ENCODE peak calls at places on chromosomes 13 and 19, in ten cellular contexts. One of them, this sample, is unnamed.

GRCh38 chr19:55146648-55147218 is 2.3 kb downstream of the TNNT1 start:
- DNase-seq in astrocyte of the cerebellum: no peak
- DNase-seq in stimulated activated CD4-positive, alpha-beta T cell treated with anti-CD3 and anti-CD28 coated beads, Interleukin-12 subunit alpha, Interleukin-12 subunit beta, amount 100 ng/mL, for 48 hours: no peak
- DNase-seq in fibroblast of villous mesenchyme: no peak
- DNase-seq in activated CD8-positive, alpha-beta memory T cell treated with anti-CD3 and anti-CD28 coated beads for 1 hour: no peak
- DNase-seq in GM04504: no peak
- DNase-seq in tibial nerve: no peak
- DNase-seq in NCI-H1105 treated with DMSO at 0.1 percent for 48 hours: peak
- DNase-seq in SW480: peak
- DNase-seq in GM12865: no peak
- DNase-seq in this sample: peak

GRCh38 chr19:17076539-17076919 is 952 bp downstream of the MYO9B start:
- DNase-seq in astrocyte of the cerebellum: no peak
- DNase-seq in stimulated activated CD4-positive, alpha-beta T cell treated with anti-CD3 and anti-CD28 coated beads, Interleukin-12 subunit alpha, Interleukin-12 subunit beta, amount 100 ng/mL, for 48 hours: no peak
- DNase-seq in fibroblast of villous mesenchyme: no peak
- DNase-seq in activated CD8-positive, alpha-beta memory T cell treated with anti-CD3 and anti-CD28 coated beads for 1 hour: no peak
- DNase-seq in GM04504: no peak
- DNase-seq in tibial nerve: no peak
- DNase-seq in NCI-H1105 treated with DMSO at 0.1 percent for 48 hours: no peak
- DNase-seq in SW480: no peak
- DNase-seq in GM12865: peak
- DNase-seq in this sample: no peak

GRCh38 chr19:40596608-40597328 is 4.4 kb upstream of the LTBP4 start:
- DNase-seq in astrocyte of the cerebellum: no peak
- DNase-seq in stimulated activated CD4-positive, alpha-beta T cell treated with anti-CD3 and anti-CD28 coated beads, Interleukin-12 subunit alpha, Interleukin-12 subunit beta, amount 100 ng/mL, for 48 hours: no peak
- DNase-seq in fibroblast of villous mesenchyme: peak
- DNase-seq in activated CD8-positive, alpha-beta memory T cell treated with anti-CD3 and anti-CD28 coated beads for 1 hour: no peak
- DNase-seq in GM04504: no peak
- DNase-seq in tibial nerve: no peak
- DNase-seq in NCI-H1105 treated with DMSO at 0.1 percent for 48 hours: no peak
- DNase-seq in SW480: peak
- DNase-seq in GM12865: no peak
- DNase-seq in this sample: peak

GRCh38 chr13:93730780-93731179 is 504.2 kb downstream of the GPC6 start:
- DNase-seq in astrocyte of the cerebellum: no peak
- DNase-seq in stimulated activated CD4-positive, alpha-beta T cell treated with anti-CD3 and anti-CD28 coated beads, Interleukin-12 subunit alpha, Interleukin-12 subunit beta, amount 100 ng/mL, for 48 hours: no peak
- DNase-seq in fibroblast of villous mesenchyme: peak
- DNase-seq in activated CD8-positive, alpha-beta memory T cell treated with anti-CD3 and anti-CD28 coated beads for 1 hour: no peak
- DNase-seq in GM04504: no peak
- DNase-seq in tibial nerve: no peak
- DNase-seq in NCI-H1105 treated with DMSO at 0.1 percent for 48 hours: no peak
- DNase-seq in SW480: peak
- DNase-seq in GM12865: no peak
- DNase-seq in this sample: no peak

GRCh38 chr13:97768134-97768533 is 185.3 kb upstream of the IPO5 start:
- DNase-seq in astrocyte of the cerebellum: no peak
- DNase-seq in stimulated activated CD4-positive, alpha-beta T cell treated with anti-CD3 and anti-CD28 coated beads, Interleukin-12 subunit alpha, Interleukin-12 subunit beta, amount 100 ng/mL, for 48 hours: no peak
- DNase-seq in fibroblast of villous mesenchyme: no peak
- DNase-seq in activated CD8-positive, alpha-beta memory T cell treated with anti-CD3 and anti-CD28 coated beads for 1 hour: no peak
- DNase-seq in GM04504: no peak
- DNase-seq in tibial nerve: no peak
- DNase-seq in NCI-H1105 treated with DMSO at 0.1 percent for 48 hours: no peak
- DNase-seq in SW480: no peak
- DNase-seq in GM12865: no peak
- DNase-seq in this sample: no peak

GRCh38 chr13:114067886-114068722 is 64.3 kb downstream of the RASA3 start:
- DNase-seq in astrocyte of the cerebellum: no peak
- DNase-seq in stimulated activated CD4-positive, alpha-beta T cell treated with anti-CD3 and anti-CD28 coated beads, Interleukin-12 subunit alpha, Interleukin-12 subunit beta, amount 100 ng/mL, for 48 hours: peak
- DNase-seq in fibroblast of villous mesenchyme: peak
- DNase-seq in activated CD8-positive, alpha-beta memory T cell treated with anti-CD3 and anti-CD28 coated beads for 1 hour: no peak
- DNase-seq in GM04504: no peak
- DNase-seq in tibial nerve: peak
- DNase-seq in NCI-H1105 treated with DMSO at 0.1 percent for 48 hours: no peak
- DNase-seq in SW480: no peak
- DNase-seq in GM12865: peak
- DNase-seq in this sample: no peak

GRCh38 chr13:111533900-111534645 is 213.6 kb downstream of the TEX29 start:
- DNase-seq in astrocyte of the cerebellum: no peak
- DNase-seq in stimulated activated CD4-positive, alpha-beta T cell treated with anti-CD3 and anti-CD28 coated beads, Interleukin-12 subunit alpha, Interleukin-12 subunit beta, amount 100 ng/mL, for 48 hours: no peak
- DNase-seq in fibroblast of villous mesenchyme: no peak
- DNase-seq in activated CD8-positive, alpha-beta memory T cell treated with anti-CD3 and anti-CD28 coated beads for 1 hour: no peak
- DNase-seq in GM04504: no peak
- DNase-seq in tibial nerve: no peak
- DNase-seq in NCI-H1105 treated with DMSO at 0.1 percent for 48 hours: peak
- DNase-seq in SW480: no peak
- DNase-seq in GM12865: no peak
- DNase-seq in this sample: no peak

GRCh38 chr13:28494861-28495585 is at the start of gene FLT1:
- DNase-seq in astrocyte of the cerebellum: no peak
- DNase-seq in stimulated activated CD4-positive, alpha-beta T cell treated with anti-CD3 and anti-CD28 coated beads, Interleukin-12 subunit alpha, Interleukin-12 subunit beta, amount 100 ng/mL, for 48 hours: peak
- DNase-seq in fibroblast of villous mesenchyme: peak
- DNase-seq in activated CD8-positive, alpha-beta memory T cell treated with anti-CD3 and anti-CD28 coated beads for 1 hour: peak
- DNase-seq in GM04504: no peak
- DNase-seq in tibial nerve: no peak
- DNase-seq in NCI-H1105 treated with DMSO at 0.1 percent for 48 hours: peak
- DNase-seq in SW480: peak
- DNase-seq in GM12865: peak
- DNase-seq in this sample: no peak

GRCh38 chr19:43305642-43306041 is 36.3 kb upstream of the PSG9 start:
- DNase-seq in astrocyte of the cerebellum: no peak
- DNase-seq in stimulated activated CD4-positive, alpha-beta T cell treated with anti-CD3 and anti-CD28 coated beads, Interleukin-12 subunit alpha, Interleukin-12 subunit beta, amount 100 ng/mL, for 48 hours: no peak
- DNase-seq in fibroblast of villous mesenchyme: no peak
- DNase-seq in activated CD8-positive, alpha-beta memory T cell treated with anti-CD3 and anti-CD28 coated beads for 1 hour: no peak
- DNase-seq in GM04504: no peak
- DNase-seq in tibial nerve: no peak
- DNase-seq in NCI-H1105 treated with DMSO at 0.1 percent for 48 hours: no peak
- DNase-seq in SW480: no peak
- DNase-seq in GM12865: no peak
- DNase-seq in this sample: no peak

GRCh38 chr13:74444877-74445479 is 310.8 kb upstream of the KLF12 start:
- DNase-seq in astrocyte of the cerebellum: no peak
- DNase-seq in stimulated activated CD4-positive, alpha-beta T cell treated with anti-CD3 and anti-CD28 coated beads, Interleukin-12 subunit alpha, Interleukin-12 subunit beta, amount 100 ng/mL, for 48 hours: no peak
- DNase-seq in fibroblast of villous mesenchyme: no peak
- DNase-seq in activated CD8-positive, alpha-beta memory T cell treated with anti-CD3 and anti-CD28 coated beads for 1 hour: no peak
- DNase-seq in GM04504: no peak
- DNase-seq in tibial nerve: no peak
- DNase-seq in NCI-H1105 treated with DMSO at 0.1 percent for 48 hours: no peak
- DNase-seq in SW480: no peak
- DNase-seq in GM12865: no peak
- DNase-seq in this sample: no peak

GRCh38 chr13:25217023-25217909 is 45.2 kb upstream of the AMER2 start:
- DNase-seq in astrocyte of the cerebellum: no peak
- DNase-seq in stimulated activated CD4-positive, alpha-beta T cell treated with anti-CD3 and anti-CD28 coated beads, Interleukin-12 subunit alpha, Interleukin-12 subunit beta, amount 100 ng/mL, for 48 hours: no peak
- DNase-seq in fibroblast of villous mesenchyme: peak
- DNase-seq in activated CD8-positive, alpha-beta memory T cell treated with anti-CD3 and anti-CD28 coated beads for 1 hour: no peak
- DNase-seq in GM04504: no peak
- DNase-seq in tibial nerve: no peak
- DNase-seq in NCI-H1105 treated with DMSO at 0.1 percent for 48 hours: no peak
- DNase-seq in SW480: no peak
- DNase-seq in GM12865: no peak
- DNase-seq in this sample: peak

GRCh38 chr19:17393914-17394313 is at the start of gene CCDC194:
- DNase-seq in astrocyte of the cerebellum: no peak
- DNase-seq in stimulated activated CD4-positive, alpha-beta T cell treated with anti-CD3 and anti-CD28 coated beads, Interleukin-12 subunit alpha, Interleukin-12 subunit beta, amount 100 ng/mL, for 48 hours: no peak
- DNase-seq in fibroblast of villous mesenchyme: no peak
- DNase-seq in activated CD8-positive, alpha-beta memory T cell treated with anti-CD3 and anti-CD28 coated beads for 1 hour: no peak
- DNase-seq in GM04504: no peak
- DNase-seq in tibial nerve: no peak
- DNase-seq in NCI-H1105 treated with DMSO at 0.1 percent for 48 hours: no peak
- DNase-seq in SW480: no peak
- DNase-seq in GM12865: peak
- DNase-seq in this sample: no peak

GRCh38 chr13:42967660-42968059 is 24.4 kb downstream of the EPSTI1 start:
- DNase-seq in astrocyte of the cerebellum: no peak
- DNase-seq in stimulated activated CD4-positive, alpha-beta T cell treated with anti-CD3 and anti-CD28 coated beads, Interleukin-12 subunit alpha, Interleukin-12 subunit beta, amount 100 ng/mL, for 48 hours: no peak
- DNase-seq in fibroblast of villous mesenchyme: no peak
- DNase-seq in activated CD8-positive, alpha-beta memory T cell treated with anti-CD3 and anti-CD28 coated beads for 1 hour: no peak
- DNase-seq in GM04504: no peak
- DNase-seq in tibial nerve: no peak
- DNase-seq in NCI-H1105 treated with DMSO at 0.1 percent for 48 hours: no peak
- DNase-seq in SW480: no peak
- DNase-seq in GM12865: no peak
- DNase-seq in this sample: no peak

GRCh38 chr19:11238041-11238440 is 1.4 kb upstream of the ANGPTL8 start:
- DNase-seq in astrocyte of the cerebellum: no peak
- DNase-seq in stimulated activated CD4-positive, alpha-beta T cell treated with anti-CD3 and anti-CD28 coated beads, Interleukin-12 subunit alpha, Interleukin-12 subunit beta, amount 100 ng/mL, for 48 hours: no peak
- DNase-seq in fibroblast of villous mesenchyme: no peak
- DNase-seq in activated CD8-positive, alpha-beta memory T cell treated with anti-CD3 and anti-CD28 coated beads for 1 hour: no peak
- DNase-seq in GM04504: no peak
- DNase-seq in tibial nerve: no peak
- DNase-seq in NCI-H1105 treated with DMSO at 0.1 percent for 48 hours: no peak
- DNase-seq in SW480: no peak
- DNase-seq in GM12865: no peak
- DNase-seq in this sample: no peak

GRCh38 chr13:48532473-48533206 is at the start of gene RCBTB2:
- DNase-seq in astrocyte of the cerebellum: peak
- DNase-seq in stimulated activated CD4-positive, alpha-beta T cell treated with anti-CD3 and anti-CD28 coated beads, Interleukin-12 subunit alpha, Interleukin-12 subunit beta, amount 100 ng/mL, for 48 hours: peak
- DNase-seq in fibroblast of villous mesenchyme: peak
- DNase-seq in activated CD8-positive, alpha-beta memory T cell treated with anti-CD3 and anti-CD28 coated beads for 1 hour: peak
- DNase-seq in GM04504: peak
- DNase-seq in tibial nerve: peak
- DNase-seq in NCI-H1105 treated with DMSO at 0.1 percent for 48 hours: peak
- DNase-seq in SW480: peak
- DNase-seq in GM12865: peak
- DNase-seq in this sample: peak

GRCh38 chr13:44715287-44716224 is 139.4 kb upstream of the TSC22D1 start:
- DNase-seq in astrocyte of the cerebellum: no peak
- DNase-seq in stimulated activated CD4-positive, alpha-beta T cell treated with anti-CD3 and anti-CD28 coated beads, Interleukin-12 subunit alpha, Interleukin-12 subunit beta, amount 100 ng/mL, for 48 hours: no peak
- DNase-seq in fibroblast of villous mesenchyme: peak
- DNase-seq in activated CD8-positive, alpha-beta memory T cell treated with anti-CD3 and anti-CD28 coated beads for 1 hour: no peak
- DNase-seq in GM04504: no peak
- DNase-seq in tibial nerve: no peak
- DNase-seq in NCI-H1105 treated with DMSO at 0.1 percent for 48 hours: peak
- DNase-seq in SW480: no peak
- DNase-seq in GM12865: no peak
- DNase-seq in this sample: no peak

GRCh38 chr13:47337781-47338507 is 441.1 kb upstream of the HTR2A start:
- DNase-seq in astrocyte of the cerebellum: peak
- DNase-seq in stimulated activated CD4-positive, alpha-beta T cell treated with anti-CD3 and anti-CD28 coated beads, Interleukin-12 subunit alpha, Interleukin-12 subunit beta, amount 100 ng/mL, for 48 hours: no peak
- DNase-seq in fibroblast of villous mesenchyme: peak
- DNase-seq in activated CD8-positive, alpha-beta memory T cell treated with anti-CD3 and anti-CD28 coated beads for 1 hour: no peak
- DNase-seq in GM04504: no peak
- DNase-seq in tibial nerve: no peak
- DNase-seq in NCI-H1105 treated with DMSO at 0.1 percent for 48 hours: no peak
- DNase-seq in SW480: no peak
- DNase-seq in GM12865: no peak
- DNase-seq in this sample: no peak

GRCh38 chr13:26132756-26133155 is 80.9 kb upstream of the SHISA2 start:
- DNase-seq in astrocyte of the cerebellum: no peak
- DNase-seq in stimulated activated CD4-positive, alpha-beta T cell treated with anti-CD3 and anti-CD28 coated beads, Interleukin-12 subunit alpha, Interleukin-12 subunit beta, amount 100 ng/mL, for 48 hours: no peak
- DNase-seq in fibroblast of villous mesenchyme: peak
- DNase-seq in activated CD8-positive, alpha-beta memory T cell treated with anti-CD3 and anti-CD28 coated beads for 1 hour: no peak
- DNase-seq in GM04504: peak
- DNase-seq in tibial nerve: no peak
- DNase-seq in NCI-H1105 treated with DMSO at 0.1 percent for 48 hours: no peak
- DNase-seq in SW480: peak
- DNase-seq in GM12865: no peak
- DNase-seq in this sample: peak

GRCh38 chr13:34405410-34405809 is 536.7 kb upstream of the NBEA start:
- DNase-seq in astrocyte of the cerebellum: no peak
- DNase-seq in stimulated activated CD4-positive, alpha-beta T cell treated with anti-CD3 and anti-CD28 coated beads, Interleukin-12 subunit alpha, Interleukin-12 subunit beta, amount 100 ng/mL, for 48 hours: no peak
- DNase-seq in fibroblast of villous mesenchyme: no peak
- DNase-seq in activated CD8-positive, alpha-beta memory T cell treated with anti-CD3 and anti-CD28 coated beads for 1 hour: no peak
- DNase-seq in GM04504: no peak
- DNase-seq in tibial nerve: no peak
- DNase-seq in NCI-H1105 treated with DMSO at 0.1 percent for 48 hours: no peak
- DNase-seq in SW480: no peak
- DNase-seq in GM12865: no peak
- DNase-seq in this sample: no peak

GRCh38 chr19:34838753-34839431 is 65.9 kb upstream of the ZNF599 start:
- DNase-seq in astrocyte of the cerebellum: no peak
- DNase-seq in stimulated activated CD4-positive, alpha-beta T cell treated with anti-CD3 and anti-CD28 coated beads, Interleukin-12 subunit alpha, Interleukin-12 subunit beta, amount 100 ng/mL, for 48 hours: no peak
- DNase-seq in fibroblast of villous mesenchyme: no peak
- DNase-seq in activated CD8-positive, alpha-beta memory T cell treated with anti-CD3 and anti-CD28 coated beads for 1 hour: no peak
- DNase-seq in GM04504: no peak
- DNase-seq in tibial nerve: no peak
- DNase-seq in NCI-H1105 treated with DMSO at 0.1 percent for 48 hours: no peak
- DNase-seq in SW480: no peak
- DNase-seq in GM12865: no peak
- DNase-seq in this sample: peak

GRCh38 chr13:109957875-109958274 is 171.5 kb upstream of the IRS2 start:
- DNase-seq in astrocyte of the cerebellum: no peak
- DNase-seq in stimulated activated CD4-positive, alpha-beta T cell treated with anti-CD3 and anti-CD28 coated beads, Interleukin-12 subunit alpha, Interleukin-12 subunit beta, amount 100 ng/mL, for 48 hours: no peak
- DNase-seq in fibroblast of villous mesenchyme: no peak
- DNase-seq in activated CD8-positive, alpha-beta memory T cell treated with anti-CD3 and anti-CD28 coated beads for 1 hour: no peak
- DNase-seq in GM04504: no peak
- DNase-seq in tibial nerve: no peak
- DNase-seq in NCI-H1105 treated with DMSO at 0.1 percent for 48 hours: no peak
- DNase-seq in SW480: no peak
- DNase-seq in GM12865: no peak
- DNase-seq in this sample: no peak

GRCh38 chr13:42728507-42729180 is 52.7 kb upstream of the FAM216B start:
- DNase-seq in astrocyte of the cerebellum: no peak
- DNase-seq in stimulated activated CD4-positive, alpha-beta T cell treated with anti-CD3 and anti-CD28 coated beads, Interleukin-12 subunit alpha, Interleukin-12 subunit beta, amount 100 ng/mL, for 48 hours: no peak
- DNase-seq in fibroblast of villous mesenchyme: peak
- DNase-seq in activated CD8-positive, alpha-beta memory T cell treated with anti-CD3 and anti-CD28 coated beads for 1 hour: no peak
- DNase-seq in GM04504: no peak
- DNase-seq in tibial nerve: no peak
- DNase-seq in NCI-H1105 treated with DMSO at 0.1 percent for 48 hours: no peak
- DNase-seq in SW480: no peak
- DNase-seq in GM12865: no peak
- DNase-seq in this sample: peak

GRCh38 chr19:15198006-15198356 is 2.8 kb downstream of the NOTCH3 start:
- DNase-seq in astrocyte of the cerebellum: no peak
- DNase-seq in stimulated activated CD4-positive, alpha-beta T cell treated with anti-CD3 and anti-CD28 coated beads, Interleukin-12 subunit alpha, Interleukin-12 subunit beta, amount 100 ng/mL, for 48 hours: no peak
- DNase-seq in fibroblast of villous mesenchyme: no peak
- DNase-seq in activated CD8-positive, alpha-beta memory T cell treated with anti-CD3 and anti-CD28 coated beads for 1 hour: no peak
- DNase-seq in GM04504: no peak
- DNase-seq in tibial nerve: no peak
- DNase-seq in NCI-H1105 treated with DMSO at 0.1 percent for 48 hours: no peak
- DNase-seq in SW480: peak
- DNase-seq in GM12865: no peak
- DNase-seq in this sample: no peak

GRCh38 chr13:94829201-94829600 is 116.9 kb upstream of the SOX21 start:
- DNase-seq in astrocyte of the cerebellum: no peak
- DNase-seq in stimulated activated CD4-positive, alpha-beta T cell treated with anti-CD3 and anti-CD28 coated beads, Interleukin-12 subunit alpha, Interleukin-12 subunit beta, amount 100 ng/mL, for 48 hours: no peak
- DNase-seq in fibroblast of villous mesenchyme: no peak
- DNase-seq in activated CD8-positive, alpha-beta memory T cell treated with anti-CD3 and anti-CD28 coated beads for 1 hour: no peak
- DNase-seq in GM04504: no peak
- DNase-seq in tibial nerve: no peak
- DNase-seq in NCI-H1105 treated with DMSO at 0.1 percent for 48 hours: no peak
- DNase-seq in SW480: no peak
- DNase-seq in GM12865: no peak
- DNase-seq in this sample: no peak

GRCh38 chr13:84686973-84687372 is 804.7 kb upstream of the SLITRK1 start:
- DNase-seq in astrocyte of the cerebellum: no peak
- DNase-seq in stimulated activated CD4-positive, alpha-beta T cell treated with anti-CD3 and anti-CD28 coated beads, Interleukin-12 subunit alpha, Interleukin-12 subunit beta, amount 100 ng/mL, for 48 hours: no peak
- DNase-seq in fibroblast of villous mesenchyme: no peak
- DNase-seq in activated CD8-positive, alpha-beta memory T cell treated with anti-CD3 and anti-CD28 coated beads for 1 hour: no peak
- DNase-seq in GM04504: no peak
- DNase-seq in tibial nerve: no peak
- DNase-seq in NCI-H1105 treated with DMSO at 0.1 percent for 48 hours: no peak
- DNase-seq in SW480: no peak
- DNase-seq in GM12865: no peak
- DNase-seq in this sample: no peak

GRCh38 chr19:887072-887471 is 5.9 kb downstream of the MED16 start:
- DNase-seq in astrocyte of the cerebellum: peak
- DNase-seq in stimulated activated CD4-positive, alpha-beta T cell treated with anti-CD3 and anti-CD28 coated beads, Interleukin-12 subunit alpha, Interleukin-12 subunit beta, amount 100 ng/mL, for 48 hours: no peak
- DNase-seq in fibroblast of villous mesenchyme: peak
- DNase-seq in activated CD8-positive, alpha-beta memory T cell treated with anti-CD3 and anti-CD28 coated beads for 1 hour: no peak
- DNase-seq in GM04504: no peak
- DNase-seq in tibial nerve: no peak
- DNase-seq in NCI-H1105 treated with DMSO at 0.1 percent for 48 hours: no peak
- DNase-seq in SW480: no peak
- DNase-seq in GM12865: no peak
- DNase-seq in this sample: no peak

GRCh38 chr13:101875717-101876393 is 423.4 kb downstream of the ITGBL1 start:
- DNase-seq in astrocyte of the cerebellum: peak
- DNase-seq in stimulated activated CD4-positive, alpha-beta T cell treated with anti-CD3 and anti-CD28 coated beads, Interleukin-12 subunit alpha, Interleukin-12 subunit beta, amount 100 ng/mL, for 48 hours: no peak
- DNase-seq in fibroblast of villous mesenchyme: peak
- DNase-seq in activated CD8-positive, alpha-beta memory T cell treated with anti-CD3 and anti-CD28 coated beads for 1 hour: no peak
- DNase-seq in GM04504: no peak
- DNase-seq in tibial nerve: no peak
- DNase-seq in NCI-H1105 treated with DMSO at 0.1 percent for 48 hours: peak
- DNase-seq in SW480: peak
- DNase-seq in GM12865: no peak
- DNase-seq in this sample: peak

GRCh38 chr19:34475026-34475974 is 6.3 kb upstream of the WTIP start:
- DNase-seq in astrocyte of the cerebellum: peak
- DNase-seq in stimulated activated CD4-positive, alpha-beta T cell treated with anti-CD3 and anti-CD28 coated beads, Interleukin-12 subunit alpha, Interleukin-12 subunit beta, amount 100 ng/mL, for 48 hours: no peak
- DNase-seq in fibroblast of villous mesenchyme: peak
- DNase-seq in activated CD8-positive, alpha-beta memory T cell treated with anti-CD3 and anti-CD28 coated beads for 1 hour: no peak
- DNase-seq in GM04504: peak
- DNase-seq in tibial nerve: no peak
- DNase-seq in NCI-H1105 treated with DMSO at 0.1 percent for 48 hours: no peak
- DNase-seq in SW480: no peak
- DNase-seq in GM12865: no peak
- DNase-seq in this sample: no peak